ENCODE peak calls at places on chromosomes 3 and 15, in nine cellular contexts. B is Peyer's patch, W is foreskin fibroblast, D is osteoblast, V is HL-60, L is omental fat pad, I is lower lobe of right lung, F is OCI-LY7, N is pancreas. M is an unnamed sample.

GRCh38 chr3:70726966-70727365 is 414.5 kb upstream of the MDFIC2 start:
- DNase-seq in L (no peak), N (no peak), D (no peak), I (no peak), V (no peak), B (no peak), F (no peak), W (peak), M (no peak)

GRCh38 chr3:124227150-124227630 is 235.3 kb upstream of the ROPN1 start:
- DNase-seq in D (no peak), B (no peak), V (no peak), L (no peak), I (no peak), N (no peak), W (no peak), F (no peak), M (no peak)

GRCh38 chr15:52551762-52552161 is 17.1 kb downstream of the ARPP19 start:
- DNase-seq in W (no peak), D (no peak), L (no peak), F (no peak), I (peak), B (no peak), N (no peak), V (peak), M (no peak)

GRCh38 chr3:44886561-44886960 is 12.2 kb downstream of the TGM4 start:
- DNase-seq in F (no peak), I (no peak), L (no peak), W (no peak), D (no peak), V (no peak), B (no peak), N (no peak), M (no peak)

GRCh38 chr3:90015688-90016356 is 908.4 kb downstream of the EPHA3 start:
- DNase-seq in V (no peak), D (no peak), F (no peak), L (no peak), B (no peak), W (peak), N (no peak), I (no peak), M (no peak)

GRCh38 chr15:42741710-42742109 is 4.8 kb upstream of the CDAN1 start:
- DNase-seq in V (no peak), N (no peak), D (no peak), L (no peak), F (no peak), W (no peak), B (no peak), I (no peak), M (no peak)

GRCh38 chr3:30221622-30222021 is 384.8 kb upstream of the TGFBR2 start:
- DNase-seq in I (no peak), B (no peak), V (peak), L (no peak), D (peak), F (no peak), W (no peak), N (no peak), M (no peak)

GRCh38 chr3:81728766-81729544 is 32.5 kb downstream of the GBE1 start:
- DNase-seq in W (peak), D (no peak), V (no peak), F (no peak), N (no peak), B (no peak), L (no peak), I (no peak), M (no peak)

GRCh38 chr15:34084086-34084485 is 17.6 kb downstream of the EMC7 start:
- DNase-seq in W (peak), V (no peak), I (no peak), F (no peak), D (peak), B (no peak), N (no peak), L (no peak), M (no peak)

GRCh38 chr15:32933241-32933640 is 215.4 kb downstream of the GREM1 start:
- DNase-seq in W (no peak), F (no peak), B (no peak), N (no peak), D (no peak), V (no peak), I (no peak), L (no peak), M (no peak)

GRCh38 chr15:58628206-58629057 is 121.1 kb downstream of the ADAM10 start:
- DNase-seq in B (no peak), V (no peak), W (no peak), N (no peak), L (no peak), I (no peak), D (no peak), F (peak), M (no peak)

GRCh38 chr3:28198161-28198560 is 43.3 kb upstream of the CMC1 start:
- DNase-seq in V (no peak), I (no peak), N (no peak), B (no peak), F (no peak), D (no peak), W (no peak), L (no peak), M (no peak)

GRCh38 chr3:71031914-71032521 is 551.5 kb downstream of the FOXP1 start:
- DNase-seq in V (no peak), B (peak), W (no peak), L (no peak), D (no peak), F (peak), I (no peak), N (no peak), M (no peak)

GRCh38 chr3:21294768-21295167 is 456.2 kb downstream of the ZNF385D start:
- DNase-seq in W (peak), N (no peak), D (no peak), F (no peak), V (no peak), B (no peak), I (no peak), L (no peak), M (no peak)

GRCh38 chr15:75661041-75661778 is 13.5 kb downstream of the SNX33 start:
- DNase-seq in B (peak), F (no peak), W (peak), L (no peak), D (peak), V (no peak), I (peak), N (peak), M (no peak)

GRCh38 chr3:132867956-132868355 is 145.7 kb upstream of the NPHP3 start:
- DNase-seq in V (no peak), F (no peak), W (no peak), I (no peak), D (no peak), N (no peak), L (no peak), B (no peak), M (no peak)

DNA sequence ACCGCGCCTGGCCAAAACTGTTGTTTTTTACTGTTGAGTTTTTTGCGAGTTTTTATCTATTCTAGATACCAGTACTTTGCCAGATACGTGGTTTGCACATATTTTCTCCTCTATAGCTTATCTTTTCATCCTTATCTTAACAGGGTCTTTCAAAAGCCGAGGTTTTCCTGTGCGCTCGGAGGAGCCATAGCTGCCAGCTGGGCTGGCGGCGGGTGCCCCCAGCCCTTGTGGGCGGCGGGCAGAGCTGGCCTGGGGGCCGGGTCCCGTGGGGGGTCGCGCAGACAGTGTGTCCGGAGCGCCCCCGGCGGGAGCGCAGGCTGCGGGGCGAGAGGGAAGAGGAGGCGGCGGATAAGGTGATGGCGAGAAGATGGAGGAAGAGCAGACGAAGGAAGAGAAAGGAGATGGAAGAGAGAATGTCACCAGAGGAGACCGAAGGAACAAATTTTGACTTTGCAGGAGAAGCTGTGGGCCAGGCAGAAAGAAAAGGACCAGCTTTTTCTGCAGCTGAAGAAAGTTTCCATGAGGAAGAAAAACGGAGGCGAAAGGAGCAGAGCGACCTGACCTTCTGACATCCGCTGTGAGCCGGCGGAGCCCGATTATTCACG is 11.0 kb upstream of the EIF4A2 start:
- DNase-seq in V (no peak), L (no peak), W (no peak), N (no peak), F (no peak), D (peak), B (no peak), I (no peak), M (no peak)
- TF ChIP-seq CTCF in V (no peak), L (no peak), W (no peak), N (no peak), F (peak), D (no peak), B (no peak), I (no peak), M (no peak)

GRCh38 chr3:118637866-118638265 is 396.8 kb downstream of the IGSF11 start:
- DNase-seq in V (no peak), W (no peak), L (no peak), B (no peak), N (no peak), I (no peak), D (no peak), F (no peak), M (no peak)
- TF ChIP-seq CTCF in V (no peak), W (no peak), L (no peak), B (no peak), N (no peak), I (no peak), D (no peak), F (no peak), M (no peak)

DNA sequence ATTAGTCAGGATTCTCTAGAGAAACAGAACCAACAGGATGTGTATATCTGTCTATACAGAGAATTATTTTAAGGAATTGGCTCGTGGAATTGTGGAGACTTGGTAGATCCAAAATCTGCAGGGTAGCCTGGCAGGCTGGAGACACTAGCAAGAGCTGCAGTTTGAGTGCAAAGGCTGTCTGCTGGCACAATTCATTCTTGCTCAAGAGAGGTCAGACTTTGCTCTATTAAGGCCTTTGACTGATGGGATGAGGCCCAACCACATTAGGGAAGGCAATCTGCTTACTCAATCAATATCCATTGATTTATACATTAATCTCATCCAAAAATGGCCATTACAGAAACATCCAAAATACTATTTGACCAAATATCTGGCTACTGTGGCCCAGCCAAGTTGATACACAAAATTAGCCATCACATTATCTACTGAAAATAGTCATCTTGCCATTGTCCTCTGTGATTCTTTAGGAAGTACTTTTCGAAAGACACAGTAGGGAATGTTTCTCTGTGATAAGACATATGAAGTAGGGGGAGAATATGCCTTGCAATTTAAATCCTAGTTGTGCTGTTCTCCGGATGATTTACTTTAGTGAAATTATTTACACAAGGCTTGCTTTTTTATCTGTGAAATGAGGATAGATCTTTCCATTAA is 873.8 kb downstream of the ROBO2 start:
- DNase-seq in V (no peak), F (no peak), B (no peak), W (no peak), I (no peak), L (no peak), D (no peak), N (no peak), M (no peak)
- TF ChIP-seq CTCF in V (no peak), F (no peak), B (no peak), W (no peak), I (no peak), L (no peak), D (no peak), N (no peak), M (no peak)

GRCh38 chr15:84819291-84819768 is 2.2 kb downstream of the ALPK3 start:
- DNase-seq in N (no peak), I (no peak), V (no peak), B (no peak), D (peak), W (no peak), F (no peak), L (no peak), M (no peak)
- TF ChIP-seq CTCF in N (no peak), I (no peak), V (no peak), B (no peak), D (peak), W (no peak), F (no peak), L (no peak), M (no peak)

GRCh38 chr3:2130726-2131125 is 32.1 kb downstream of the CNTN4 start:
- DNase-seq in F (no peak), D (no peak), W (no peak), N (no peak), V (no peak), I (no peak), L (no peak), B (no peak), M (no peak)
- TF ChIP-seq CTCF in F (no peak), D (no peak), W (no peak), N (no peak), V (no peak), I (no peak), L (no peak), B (no peak), M (no peak)

GRCh38 chr15:78298983-78299301 is 467 bp downstream of the SKIC8 start:
- DNase-seq in N (no peak), D (no peak), I (no peak), L (no peak), B (no peak), F (peak), V (peak), W (no peak), M (no peak)

GRCh38 chr15:78301813-78302212 is 2.4 kb upstream of the SKIC8 start:
- DNase-seq in B (no peak), D (no peak), N (no peak), L (no peak), F (no peak), W (no peak), I (no peak), V (peak), M (no peak)

GRCh38 chr15:78301326-78301725 is 1.9 kb upstream of the SKIC8 start:
- DNase-seq in L (no peak), N (no peak), F (no peak), B (no peak), V (no peak), I (no peak), D (no peak), W (no peak), M (peak)

GRCh38 chr15:78302579-78302978 is 3.2 kb upstream of the SKIC8 start:
- DNase-seq in F (no peak), I (no peak), L (no peak), V (no peak), W (peak), N (no peak), D (peak), B (no peak), M (no peak)

GRCh38 chr15:78299302-78300102 is at the start of gene SKIC8:
- DNase-seq in F (peak), W (peak), I (peak), L (peak), B (peak), V (peak), D (peak), N (peak), M (peak)
- TF ChIP-seq CTCF in F (no peak), W (no peak), I (no peak), L (no peak), B (no peak), V (no peak), D (no peak), N (no peak), M (no peak)

DNA sequence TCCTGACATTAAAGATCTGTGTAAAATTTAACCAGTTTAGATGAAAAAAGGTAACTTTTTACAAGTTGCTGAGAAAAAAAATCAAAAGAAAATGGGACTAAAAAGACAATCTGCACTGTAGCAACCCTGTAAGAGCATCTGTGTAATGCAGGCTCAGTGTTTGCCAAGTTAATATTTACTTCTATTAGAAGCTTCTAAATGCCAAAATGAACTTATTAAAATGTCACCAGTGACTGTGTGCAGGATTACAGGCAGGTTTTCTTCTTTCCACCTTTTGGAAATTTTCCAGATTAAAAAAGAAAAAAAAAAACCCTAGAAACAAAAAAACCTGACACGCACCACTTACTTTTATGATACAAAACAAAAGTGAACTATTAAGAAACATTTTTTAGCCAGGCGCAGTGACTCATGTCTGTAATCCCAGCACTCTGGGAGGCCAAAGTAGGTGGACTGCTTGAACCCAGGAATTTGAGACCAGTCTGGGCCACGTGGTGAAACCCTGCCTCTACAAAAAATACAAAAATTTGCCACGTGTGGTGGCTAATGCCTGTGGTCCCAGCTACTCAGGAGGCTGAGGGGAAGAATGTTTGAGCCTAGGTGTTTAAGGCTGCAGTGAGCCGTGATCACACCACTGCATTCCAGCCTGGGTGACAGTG is 87.2 kb downstream of the TJP1 start:
- DNase-seq in L (no peak), V (no peak), I (no peak), D (no peak), F (no peak), B (no peak), N (no peak), W (no peak), M (no peak)
- TF ChIP-seq CTCF in L (no peak), V (no peak), I (no peak), D (no peak), F (no peak), B (no peak), N (no peak), W (no peak), M (no peak)

DNA sequence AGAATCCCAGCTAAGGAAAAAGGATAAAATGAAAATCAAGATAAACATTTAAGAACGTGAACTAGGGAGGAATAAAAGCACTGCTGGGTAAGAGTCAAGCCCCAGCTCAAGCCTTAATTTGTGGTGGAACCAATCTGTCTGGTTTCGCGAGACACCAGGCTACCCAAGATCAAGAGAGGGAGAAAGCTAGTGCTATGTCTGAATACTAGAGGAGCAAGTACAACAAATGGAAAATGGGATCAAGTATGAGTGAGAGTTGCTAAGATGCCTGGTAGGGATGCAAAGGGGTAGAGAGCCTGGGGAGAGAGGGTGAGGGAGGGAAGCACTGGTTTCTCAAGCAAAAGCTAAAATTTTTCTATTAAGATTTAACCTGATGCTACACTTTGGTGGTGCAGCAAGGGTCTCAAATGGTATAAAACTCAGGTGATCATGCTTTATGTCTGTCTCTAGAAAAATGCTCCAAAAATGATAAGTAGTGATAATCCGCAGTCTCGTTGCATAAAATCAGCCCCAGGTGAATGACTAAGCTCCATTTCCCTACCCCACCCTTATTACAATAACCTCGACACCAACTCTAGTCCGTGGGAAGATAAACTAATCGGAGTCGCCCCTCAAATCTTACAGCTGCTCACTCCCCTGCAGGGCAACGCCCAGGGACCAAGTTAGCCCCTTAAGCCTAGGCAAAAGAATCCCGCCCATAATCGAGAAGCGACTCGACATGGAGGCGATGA is 1.7 kb upstream of the SETD5 start:
- DNase-seq in L (no peak), B (no peak), V (no peak), I (no peak), N (no peak), F (no peak), D (no peak), W (no peak), M (no peak)
- TF ChIP-seq CTCF in L (no peak), B (no peak), V (no peak), I (no peak), N (no peak), F (no peak), D (no peak), W (no peak), M (no peak)

DNA sequence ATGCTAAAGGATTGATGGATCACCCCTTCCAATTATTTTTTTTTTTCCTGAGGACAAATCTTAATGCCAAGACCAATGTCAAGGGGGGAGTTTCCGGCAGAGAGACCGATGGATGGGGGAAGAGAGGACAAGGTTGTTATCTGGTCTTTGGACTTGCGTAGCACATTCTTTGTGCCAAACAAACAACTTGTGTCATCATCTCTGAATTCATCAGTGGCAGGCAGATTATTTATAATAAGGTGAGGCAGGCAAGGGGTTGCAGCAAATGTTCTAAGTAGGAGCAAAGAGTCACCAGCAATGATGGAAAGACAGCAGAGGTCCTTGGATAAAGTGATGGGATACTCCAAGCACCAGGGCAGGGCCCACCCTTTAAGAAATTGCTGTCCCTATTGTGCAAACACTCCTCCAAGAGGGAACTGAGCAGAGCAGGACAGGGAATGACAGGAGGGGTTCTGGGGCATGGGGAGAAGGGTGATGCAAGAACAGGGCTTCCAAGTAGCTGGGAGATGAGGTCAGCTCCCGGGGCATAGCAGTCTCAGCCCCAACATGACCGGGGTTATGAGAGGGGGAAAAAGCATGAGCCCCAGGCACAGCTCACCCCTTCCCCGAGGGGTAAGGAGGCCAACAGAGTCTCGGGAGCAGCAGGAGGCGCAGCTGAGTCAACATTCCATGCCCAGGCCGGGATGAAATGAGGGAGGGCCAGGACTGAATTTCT is 57.4 kb downstream of the ANXA2 start:
- DNase-seq in W (no peak), V (no peak), B (no peak), D (no peak), F (no peak), I (no peak), L (no peak), N (no peak), M (no peak)
- TF ChIP-seq CTCF in W (no peak), V (no peak), B (no peak), D (peak), F (no peak), I (no peak), L (no peak), N (no peak), M (no peak)

GRCh38 chr15:68674975-68675374 is 96.2 kb downstream of the CORO2B start:
- DNase-seq in D (no peak), V (peak), F (peak), N (no peak), W (no peak), L (no peak), B (no peak), I (no peak), M (no peak)

GRCh38 chr15:68668926-68669600 is 90.3 kb downstream of the CORO2B start:
- DNase-seq in N (no peak), D (no peak), W (no peak), F (no peak), I (no peak), L (no peak), B (peak), V (no peak), M (no peak)

GRCh38 chr15:68676011-68676605 is 97.3 kb downstream of the CORO2B start:
- DNase-seq in D (no peak), B (no peak), F (no peak), N (no peak), L (no peak), V (no peak), W (no peak), I (no peak), M (no peak)

GRCh38 chr15:68672251-68672650 is 93.5 kb downstream of the CORO2B start:
- DNase-seq in F (no peak), B (no peak), I (no peak), D (no peak), W (no peak), V (no peak), L (no peak), N (no peak), M (no peak)

GRCh38 chr15:68672781-68673205 is 94.0 kb downstream of the CORO2B start:
- DNase-seq in D (no peak), W (peak), I (no peak), V (no peak), N (no peak), F (peak), B (no peak), L (no peak), M (no peak)
- TF ChIP-seq CTCF in D (peak), W (peak), I (no peak), V (no peak), N (no peak), F (peak), B (no peak), L (no peak), M (no peak)

M was measured in activated CD8-positive, alpha-beta T cell treated with anti-CD3 and anti-CD28 coated beads for 36 hours.